ENCODE peak calls at places on chromosomes 1 and 21, in nine cellular contexts. One of them, this sample, is unnamed. For H3K4me1, the result is how much of the 10 kb centered on the place peaks cover.

GRCh38 chr1:106268070-106268469 is 788.4 kb upstream of the PRMT6 start:
- DNase-seq in stomach: no peak
- DNase-seq in GM23248: peak
- DNase-seq in HAP-1: no peak
- DNase-seq in transverse colon: no peak
- DNase-seq in upper lobe of right lung: no peak
- DNase-seq in tibial nerve: no peak
- DNase-seq in SK-N-SH: no peak
- DNase-seq in CD4-positive, alpha-beta memory T cell: no peak
- DNase-seq in this sample: no peak

GRCh38 chr21:31992391-31992790 is 119.6 kb downstream of the HUNK start:
- DNase-seq in SK-N-SH: no peak
- DNase-seq in upper lobe of right lung: peak
- DNase-seq in HAP-1: no peak
- DNase-seq in GM23248: no peak
- DNase-seq in transverse colon: no peak
- DNase-seq in CD4-positive, alpha-beta memory T cell: no peak
- DNase-seq in stomach: no peak
- DNase-seq in tibial nerve: no peak
- DNase-seq in this sample: no peak

GRCh38 chr1:246658567-246658966 is 65.6 kb upstream of the SCCPDH start:
- DNase-seq in stomach: no peak
- DNase-seq in HAP-1: no peak
- DNase-seq in GM23248: no peak
- DNase-seq in SK-N-SH: no peak
- DNase-seq in tibial nerve: no peak
- DNase-seq in transverse colon: no peak
- DNase-seq in CD4-positive, alpha-beta memory T cell: no peak
- DNase-seq in upper lobe of right lung: no peak
- DNase-seq in this sample: no peak

GRCh38 chr1:67791686-67792475 is 41.4 kb downstream of the GNG12 start:
- DNase-seq in CD4-positive, alpha-beta memory T cell: no peak
- DNase-seq in HAP-1: peak
- DNase-seq in stomach: no peak
- DNase-seq in GM23248: peak
- DNase-seq in tibial nerve: peak
- DNase-seq in SK-N-SH: no peak
- DNase-seq in transverse colon: no peak
- DNase-seq in upper lobe of right lung: no peak
- DNase-seq in this sample: no peak

GRCh38 chr1:21290546-21290944 is 282 bp upstream of the ECE1 start:
- DNase-seq in transverse colon: no peak
- DNase-seq in upper lobe of right lung: no peak
- DNase-seq in stomach: no peak
- DNase-seq in GM23248: no peak
- DNase-seq in CD4-positive, alpha-beta memory T cell: no peak
- DNase-seq in tibial nerve: no peak
- DNase-seq in SK-N-SH: no peak
- DNase-seq in HAP-1: no peak
- DNase-seq in this sample: no peak

GRCh38 chr1:7679873-7680790 is 91.0 kb upstream of the VAMP3 start:
- DNase-seq in stomach: peak
- DNase-seq in GM23248: peak
- DNase-seq in SK-N-SH: peak
- DNase-seq in tibial nerve: no peak
- DNase-seq in HAP-1: peak
- DNase-seq in transverse colon: peak
- DNase-seq in CD4-positive, alpha-beta memory T cell: no peak
- DNase-seq in upper lobe of right lung: peak
- DNase-seq in this sample: no peak

GRCh38 chr1:38551318-38551717 is 308.3 kb downstream of the RRAGC start:
- DNase-seq in CD4-positive, alpha-beta memory T cell: no peak
- DNase-seq in HAP-1: no peak
- DNase-seq in tibial nerve: no peak
- DNase-seq in SK-N-SH: no peak
- DNase-seq in transverse colon: no peak
- DNase-seq in stomach: no peak
- DNase-seq in upper lobe of right lung: no peak
- DNase-seq in GM23248: no peak
- DNase-seq in this sample: no peak

GRCh38 chr1:229456016-229456415 is 22.1 kb upstream of the ACTA1 start:
- DNase-seq in stomach: no peak
- DNase-seq in GM23248: no peak
- DNase-seq in tibial nerve: no peak
- DNase-seq in transverse colon: no peak
- DNase-seq in CD4-positive, alpha-beta memory T cell: no peak
- DNase-seq in SK-N-SH: no peak
- DNase-seq in HAP-1: no peak
- DNase-seq in upper lobe of right lung: no peak
- DNase-seq in this sample: no peak

GRCh38 chr21:41630249-41630648 is 122.3 kb upstream of the TMPRSS2 start:
- DNase-seq in transverse colon: peak
- DNase-seq in GM23248: peak
- DNase-seq in HAP-1: no peak
- DNase-seq in tibial nerve: no peak
- DNase-seq in CD4-positive, alpha-beta memory T cell: no peak
- DNase-seq in SK-N-SH: no peak
- DNase-seq in stomach: no peak
- DNase-seq in upper lobe of right lung: no peak
- DNase-seq in this sample: no peak

GRCh38 chr21:45823100-45823681 is 158.4 kb upstream of the COL6A1 start:
- DNase-seq in upper lobe of right lung: no peak
- DNase-seq in CD4-positive, alpha-beta memory T cell: no peak
- DNase-seq in tibial nerve: no peak
- DNase-seq in transverse colon: no peak
- DNase-seq in stomach: no peak
- DNase-seq in GM23248: no peak
- DNase-seq in HAP-1: no peak
- DNase-seq in SK-N-SH: no peak
- DNase-seq in this sample: no peak

GRCh38 chr1:185551008-185551407 is 183.2 kb upstream of the HMCN1 start:
- DNase-seq in upper lobe of right lung: peak
- DNase-seq in tibial nerve: peak
- DNase-seq in CD4-positive, alpha-beta memory T cell: no peak
- DNase-seq in transverse colon: no peak
- DNase-seq in SK-N-SH: no peak
- DNase-seq in stomach: no peak
- DNase-seq in HAP-1: no peak
- DNase-seq in GM23248: no peak
- DNase-seq in this sample: no peak

GRCh38 chr1:145805057-145805456 is 18.8 kb downstream of the RNF115 start:
- DNase-seq in SK-N-SH: no peak
- DNase-seq in tibial nerve: no peak
- DNase-seq in upper lobe of right lung: no peak
- DNase-seq in stomach: no peak
- DNase-seq in HAP-1: no peak
- DNase-seq in GM23248: peak
- DNase-seq in transverse colon: no peak
- DNase-seq in CD4-positive, alpha-beta memory T cell: no peak
- DNase-seq in this sample: no peak

GRCh38 chr21:16775056-16775455 is 737.8 kb upstream of the CXADR start:
- DNase-seq in tibial nerve: no peak
- DNase-seq in SK-N-SH: no peak
- DNase-seq in transverse colon: no peak
- DNase-seq in stomach: no peak
- DNase-seq in GM23248: no peak
- DNase-seq in CD4-positive, alpha-beta memory T cell: no peak
- DNase-seq in upper lobe of right lung: no peak
- DNase-seq in HAP-1: no peak
- DNase-seq in this sample: no peak

DNA sequence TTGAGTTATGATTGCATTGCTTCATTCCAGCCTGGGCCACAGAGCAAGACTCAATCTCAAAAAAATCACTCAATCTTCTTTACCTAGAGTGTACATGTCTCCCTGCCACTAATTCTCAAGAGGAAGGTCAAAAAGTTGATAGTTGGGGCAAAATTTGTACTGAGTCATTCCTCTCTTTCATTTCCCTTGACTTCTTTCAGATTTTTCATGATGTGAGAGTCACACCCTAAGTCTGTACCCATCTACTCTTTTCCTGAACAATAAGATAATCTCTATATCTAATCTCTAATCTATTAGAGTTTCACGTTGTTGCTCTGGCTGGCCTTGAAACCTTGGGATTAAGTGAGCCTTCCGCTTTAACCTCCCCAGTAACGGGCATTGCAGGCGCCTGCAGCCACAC is 1.1 kb upstream of the BRDT start:
- DNase-seq in upper lobe of right lung: no peak
- DNase-seq in CD4-positive, alpha-beta memory T cell: no peak
- DNase-seq in GM23248: no peak
- DNase-seq in HAP-1: no peak
- DNase-seq in transverse colon: no peak
- DNase-seq in SK-N-SH: no peak
- DNase-seq in stomach: no peak
- DNase-seq in tibial nerve: no peak
- DNase-seq in this sample: no peak
- H3K4me3 ChIP-seq in upper lobe of right lung: no peak
- H3K4me3 ChIP-seq in CD4-positive, alpha-beta memory T cell: peak
- H3K4me3 ChIP-seq in GM23248: no peak
- H3K4me3 ChIP-seq in HAP-1: no peak
- H3K4me3 ChIP-seq in transverse colon: no peak
- H3K4me3 ChIP-seq in SK-N-SH: no peak
- H3K4me3 ChIP-seq in stomach: no peak
- H3K4me3 ChIP-seq in tibial nerve: no peak
- H3K4me3 ChIP-seq in this sample: no peak

DNA sequence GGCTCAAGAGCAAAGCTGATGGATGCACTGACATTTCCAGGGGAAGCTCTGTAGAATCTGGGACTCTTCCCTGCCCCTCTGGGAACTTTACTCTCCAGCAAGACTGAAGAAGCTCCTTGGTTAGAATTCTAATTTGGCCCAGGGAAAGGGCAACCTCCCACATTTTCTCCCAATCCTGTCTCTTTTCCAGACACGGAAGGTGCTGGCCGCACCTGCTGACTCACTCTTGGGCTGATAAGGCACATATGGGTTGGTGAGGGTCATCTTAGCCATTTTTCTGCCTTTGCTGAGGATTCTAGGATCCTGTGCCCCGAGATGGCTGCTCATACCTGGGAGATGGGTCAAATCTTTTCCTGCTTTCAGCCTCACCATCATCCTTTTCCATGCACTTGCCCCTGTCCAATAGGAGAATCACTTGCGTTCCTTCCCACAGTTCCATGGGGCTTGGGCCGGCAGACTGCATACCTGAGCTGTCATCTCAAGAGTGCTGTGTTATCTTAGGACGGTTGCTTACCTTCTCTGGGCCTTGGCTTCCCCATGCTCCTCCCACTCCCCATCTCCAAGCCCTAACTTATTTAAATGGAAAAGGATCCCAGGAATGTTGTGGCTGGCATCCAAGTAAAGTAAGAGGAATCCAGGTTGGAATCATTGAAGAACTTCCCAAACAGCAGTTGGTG is 1.3 kb downstream of the TINAGL1 start:
- DNase-seq in SK-N-SH: no peak
- DNase-seq in CD4-positive, alpha-beta memory T cell: no peak
- DNase-seq in HAP-1: no peak
- DNase-seq in transverse colon: no peak
- DNase-seq in tibial nerve: no peak
- DNase-seq in GM23248: no peak
- DNase-seq in upper lobe of right lung: peak
- DNase-seq in stomach: no peak
- DNase-seq in this sample: peak
- H3K4me1 ChIP-seq in SK-N-SH: under half
- H3K4me1 ChIP-seq in CD4-positive, alpha-beta memory T cell: under half
- H3K4me1 ChIP-seq in HAP-1: under half
- H3K4me1 ChIP-seq in transverse colon: half or more
- H3K4me1 ChIP-seq in tibial nerve: under half
- H3K4me1 ChIP-seq in GM23248: under half
- H3K4me1 ChIP-seq in upper lobe of right lung: under half
- H3K4me1 ChIP-seq in stomach: half or more
- H3K4me1 ChIP-seq in this sample: under half

GRCh38 chr1:35715568-35716002 is 3.1 kb downstream of the C1orf216 start:
- DNase-seq in CD4-positive, alpha-beta memory T cell: peak
- DNase-seq in stomach: peak
- DNase-seq in transverse colon: peak
- DNase-seq in upper lobe of right lung: peak
- DNase-seq in GM23248: peak
- DNase-seq in HAP-1: peak
- DNase-seq in tibial nerve: peak
- DNase-seq in SK-N-SH: peak
- DNase-seq in this sample: no peak
- H3K4me3 ChIP-seq in CD4-positive, alpha-beta memory T cell: no peak
- H3K4me3 ChIP-seq in stomach: no peak
- H3K4me3 ChIP-seq in transverse colon: no peak
- H3K4me3 ChIP-seq in upper lobe of right lung: no peak
- H3K4me3 ChIP-seq in GM23248: no peak
- H3K4me3 ChIP-seq in HAP-1: no peak
- H3K4me3 ChIP-seq in tibial nerve: no peak
- H3K4me3 ChIP-seq in SK-N-SH: peak
- H3K4me3 ChIP-seq in this sample: no peak

GRCh38 chr1:89911186-89911976 is 83.5 kb upstream of the ZNF326 start:
- DNase-seq in HAP-1: no peak
- DNase-seq in tibial nerve: no peak
- DNase-seq in transverse colon: no peak
- DNase-seq in GM23248: no peak
- DNase-seq in stomach: no peak
- DNase-seq in CD4-positive, alpha-beta memory T cell: no peak
- DNase-seq in SK-N-SH: no peak
- DNase-seq in upper lobe of right lung: no peak
- DNase-seq in this sample: no peak

GRCh38 chr1:89910268-89910667 is 84.6 kb upstream of the ZNF326 start:
- DNase-seq in CD4-positive, alpha-beta memory T cell: no peak
- DNase-seq in tibial nerve: no peak
- DNase-seq in SK-N-SH: no peak
- DNase-seq in transverse colon: no peak
- DNase-seq in stomach: no peak
- DNase-seq in upper lobe of right lung: no peak
- DNase-seq in HAP-1: no peak
- DNase-seq in GM23248: no peak
- DNase-seq in this sample: no peak

GRCh38 chr1:89908993-89909436 is 85.9 kb upstream of the ZNF326 start:
- DNase-seq in HAP-1: no peak
- DNase-seq in GM23248: peak
- DNase-seq in tibial nerve: no peak
- DNase-seq in CD4-positive, alpha-beta memory T cell: no peak
- DNase-seq in SK-N-SH: peak
- DNase-seq in transverse colon: no peak
- DNase-seq in stomach: no peak
- DNase-seq in upper lobe of right lung: no peak
- DNase-seq in this sample: no peak

GRCh38 chr1:89912073-89912472 is 82.8 kb upstream of the ZNF326 start:
- DNase-seq in stomach: no peak
- DNase-seq in HAP-1: no peak
- DNase-seq in upper lobe of right lung: no peak
- DNase-seq in tibial nerve: no peak
- DNase-seq in SK-N-SH: no peak
- DNase-seq in transverse colon: no peak
- DNase-seq in CD4-positive, alpha-beta memory T cell: no peak
- DNase-seq in GM23248: no peak
- DNase-seq in this sample: no peak

DNA sequence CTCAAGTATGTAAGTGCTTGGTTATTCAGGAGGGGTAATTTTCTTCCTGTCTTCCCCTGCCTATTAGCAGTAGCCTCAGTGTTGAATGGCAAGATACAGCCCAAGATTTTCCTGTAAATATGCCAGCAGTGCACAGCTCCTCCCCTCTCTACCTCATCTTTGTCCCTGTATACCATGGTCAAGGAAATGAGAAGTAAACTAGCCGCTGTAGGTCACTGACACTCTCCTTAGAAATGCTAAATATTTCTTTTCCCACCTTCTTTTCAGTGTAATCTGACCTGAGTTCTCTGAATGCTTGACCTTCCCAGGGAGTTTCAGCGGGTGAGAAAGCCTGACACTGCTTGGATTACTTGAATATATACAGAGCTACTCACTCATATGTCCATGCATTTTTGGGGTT is 84.1 kb upstream of the ZNF326 start:
- DNase-seq in stomach: no peak
- DNase-seq in SK-N-SH: no peak
- DNase-seq in transverse colon: no peak
- DNase-seq in HAP-1: peak
- DNase-seq in CD4-positive, alpha-beta memory T cell: no peak
- DNase-seq in GM23248: peak
- DNase-seq in upper lobe of right lung: no peak
- DNase-seq in tibial nerve: no peak
- DNase-seq in this sample: no peak
- H3K4me1 ChIP-seq in stomach: under half
- H3K4me1 ChIP-seq in SK-N-SH: under half
- H3K4me1 ChIP-seq in transverse colon: under half
- H3K4me1 ChIP-seq in HAP-1: under half
- H3K4me1 ChIP-seq in CD4-positive, alpha-beta memory T cell: under half
- H3K4me1 ChIP-seq in GM23248: half or more
- H3K4me1 ChIP-seq in upper lobe of right lung: under half
- H3K4me1 ChIP-seq in tibial nerve: under half
- H3K4me1 ChIP-seq in this sample: under half